ENCODE peak calls at places on chromosomes 4 and X, in four cellular contexts. Q, Z, P and J are unnamed samples.

GRCh38 chr4:3766791-3767561 is 791 bp downstream of the ADRA2C start:
- DNase-seq in Q (no peak), Z (no peak), P (peak; percentile 87), J (no peak)

GRCh38 chr4:23822181-23822580 is 67.7 kb downstream of the PPARGC1A start:
- DNase-seq in P (no peak), Q (no peak), Z (no peak), J (no peak)

GRCh38 chrX:111624169-111624568 is 56.8 kb upstream of the ALG13 start:
- DNase-seq in P (no peak), Z (no peak), Q (no peak), J (no peak)

GRCh38 chr4:77922158-77923094 is 59.8 kb downstream of the MRPL1 start:
- DNase-seq in P (no peak), Z (no peak), Q (no peak), J (no peak)

GRCh38 chr4:152346979-152347378 is 188.9 kb downstream of the FBXW7 start:
- DNase-seq in P (no peak), Z (no peak), Q (no peak), J (no peak)

GRCh38 chr4:6474053-6474568 is 1.7 kb upstream of the PPP2R2C start:
- DNase-seq in P (peak; percentile 62), Q (no peak), Z (no peak), J (peak; percentile 58)

GRCh38 chr4:24747234-24747975 is 48.0 kb upstream of the SOD3 start:
- DNase-seq in Z (no peak), Q (no peak), P (no peak), J (no peak)

GRCh38 chrX:8848921-8849320 is 47.7 kb upstream of the FAM9A start:
- DNase-seq in P (no peak), Z (no peak), Q (no peak), J (no peak)

GRCh38 chrX:48471504-48471903 is 1.4 kb upstream of the SLC38A5 start:
- DNase-seq in Z (no peak), P (no peak), Q (no peak), J (no peak)

GRCh38 chr4:38004062-38004461 is 43.9 kb downstream of the PTTG2 start:
- DNase-seq in Q (no peak), Z (no peak), P (no peak), J (no peak)

GRCh38 chr4:98166025-98166730 is 22.9 kb upstream of the STPG2 start:
- DNase-seq in P (no peak), Q (peak; percentile 30), Z (peak; percentile 64), J (no peak)

GRCh38 chrX:2299871-2300270 is 200.9 kb downstream of the DHRSX start:
- DNase-seq in Z (no peak), Q (no peak), P (no peak), J (no peak)

GRCh38 chrX:9048801-9049200 is 14.9 kb upstream of the FAM9B start:
- DNase-seq in P (no peak), Z (no peak), Q (no peak), J (no peak)

GRCh38 chrX:41043950-41044349 is 41.3 kb upstream of the USP9X start:
- DNase-seq in Q (no peak), P (no peak), Z (no peak), J (no peak)

GRCh38 chr4:14059006-14059405 is 431.5 kb upstream of the BOD1L1 start:
- DNase-seq in P (no peak), Q (no peak), Z (no peak), J (no peak)

GRCh38 chrX:130825509-130825908 is 77.5 kb downstream of the ENOX2 start:
- DNase-seq in Q (no peak), P (no peak), Z (no peak), J (no peak)

GRCh38 chrX:53039239-53039638 is 9.3 kb upstream of the GPR173 start:
- DNase-seq in Z (no peak), Q (no peak), P (no peak), J (no peak)

GRCh38 chr4:51960486-51960885 is 59.7 kb downstream of the LRRC66 start:
- DNase-seq in Z (no peak), Q (no peak), P (no peak), J (no peak)

GRCh38 chr4:178672512-178672911 is 1230.3 kb upstream of the AGA start:
- DNase-seq in P (no peak), Z (no peak), Q (no peak), J (no peak)

GRCh38 chr4:6749340-6750171 is 33.0 kb upstream of the KIAA0232 start:
- DNase-seq in Z (peak; percentile 75), Q (peak; percentile 83), P (no peak), J (no peak)

GRCh38 chr4:11589676-11590075 is 161.0 kb upstream of the HS3ST1 start:
- DNase-seq in Z (no peak), P (no peak), Q (no peak), J (no peak)

GRCh38 chrX:47229427-47229826 is 3.4 kb upstream of the USP11 start:
- DNase-seq in P (no peak), Z (no peak), Q (no peak), J (no peak)

GRCh38 chr4:146124023-146124680 is 51.4 kb upstream of the LSM6 start:
- DNase-seq in P (peak; percentile 72), Z (no peak), Q (no peak), J (no peak)

GRCh38 chr4:86218721-86219481 is 141.0 kb downstream of the MAPK10 start:
- DNase-seq in Q (no peak), Z (no peak), P (no peak), J (no peak)

GRCh38 chr4:60500860-60501259 is 699.3 kb upstream of the ADGRL3 start:
- DNase-seq in P (no peak), Q (no peak), Z (no peak), J (no peak)

GRCh38 chr4:108536577-108536976 is 83.8 kb upstream of the RPL34 start:
- DNase-seq in P (no peak), Q (no peak), Z (no peak), J (no peak)
- H3K4me1 ChIP-seq in P (no peaks in the 10 kb centered on the region), Q (no peaks in the 10 kb centered on the region), Z (peaks cover 3% of the 10 kb centered on the region), J (no peaks in the 10 kb centered on the region)

DNA sequence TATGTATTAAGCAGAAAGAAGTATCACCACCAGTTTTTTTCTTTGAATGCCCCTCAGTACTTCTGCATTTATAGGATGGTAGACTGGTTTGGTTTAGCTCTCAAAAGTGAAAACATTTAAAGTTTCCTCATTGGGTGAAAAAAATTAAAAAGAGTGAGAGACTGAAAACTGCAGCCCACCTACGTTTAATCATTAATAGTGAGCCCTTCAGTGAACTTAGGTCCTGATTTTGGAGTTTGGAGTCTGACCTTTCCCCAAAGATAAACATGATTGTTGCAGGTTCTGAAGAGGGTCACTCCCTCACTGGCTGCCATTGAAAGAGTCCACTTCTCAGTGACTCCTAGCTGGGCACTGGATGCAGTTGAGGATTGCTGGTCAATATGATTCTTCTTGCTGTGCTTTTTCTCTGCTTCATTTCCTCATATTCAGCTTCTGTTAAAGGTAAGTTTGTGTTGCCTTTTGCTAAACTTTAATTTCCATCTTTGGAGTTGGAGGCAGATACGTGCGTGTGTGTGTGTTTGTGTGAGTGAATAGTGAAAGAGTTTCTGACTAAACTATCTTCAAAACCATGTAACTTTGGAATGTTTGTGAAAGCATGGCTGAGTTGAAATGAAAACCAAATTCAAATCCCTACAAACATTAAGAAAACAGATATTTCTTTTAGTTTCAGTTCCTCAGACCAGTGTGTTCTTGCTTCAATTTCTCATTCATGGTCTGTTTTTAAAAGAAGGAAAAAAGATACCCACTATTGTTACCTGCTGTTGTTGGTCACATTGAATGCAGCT is at the start of gene MTTP:
- DNase-seq in P (no peak), Z (no peak), Q (no peak), J (no peak)
- H3K27ac ChIP-seq in P (no peak within 1 kb of the TSS), Z (no peak within 1 kb of the TSS), Q (peak within 1 kb of the TSS; percentile 57), J (peak within 1 kb of the TSS; percentile 42)

GRCh38 chr4:56691425-56691824 is 10.3 kb upstream of the HOPX start:
- DNase-seq in Z (no peak), Q (no peak), P (no peak), J (no peak)
- H3K4me1 ChIP-seq in Z (peaks cover 3% of the 10 kb centered on the region), Q (no peaks in the 10 kb centered on the region), P (no peaks in the 10 kb centered on the region), J (no peaks in the 10 kb centered on the region)

GRCh38 chr4:122747068-122747467 is 14.6 kb downstream of the BBS12 start:
- DNase-seq in P (no peak), Z (no peak), Q (no peak), J (no peak)

GRCh38 chr4:122746485-122746965 is 14.0 kb downstream of the BBS12 start:
- DNase-seq in Z (no peak), Q (no peak), P (no peak), J (no peak)

GRCh38 chr4:122749704-122750454 is 17.4 kb downstream of the BBS12 start:
- DNase-seq in Z (no peak), Q (no peak), P (no peak), J (no peak)

GRCh38 chr4:122744229-122744628 is 11.7 kb downstream of the BBS12 start:
- DNase-seq in P (no peak), Z (no peak), Q (no peak), J (no peak)

DNA sequence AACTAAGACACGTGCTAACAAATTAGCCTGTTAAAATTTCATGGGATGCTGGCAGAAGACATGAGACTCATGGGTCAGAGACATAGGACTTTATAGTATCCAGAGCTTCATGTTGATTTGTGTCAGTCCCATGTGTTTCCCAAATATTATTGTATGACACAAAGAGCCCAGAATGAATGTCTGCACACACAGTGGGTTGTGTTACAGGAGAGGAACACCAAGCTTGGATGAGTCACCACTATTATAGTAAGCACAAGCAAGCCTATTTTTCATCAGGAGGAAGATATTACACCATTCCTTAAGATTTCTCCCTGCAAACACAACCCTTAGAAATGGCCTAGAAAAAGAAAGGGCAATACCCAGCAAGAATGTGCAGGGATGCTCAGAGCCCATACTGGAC is 15.4 kb downstream of the BBS12 start:
- DNase-seq in P (no peak), Q (no peak), Z (no peak), J (no peak)
- H3K27ac ChIP-seq in P (no peak overlapping the region), Q (no peak overlapping the region), Z (no peak overlapping the region), J (no peak overlapping the region)

GRCh38 chr4:137531951-137532868 is at the start of gene PCDH18:
- DNase-seq in P (peak; percentile 91), Q (peak; percentile 84), Z (peak; percentile 88), J (peak; percentile 96)
- H3K4me1 ChIP-seq in P (peaks cover 13% of the 10 kb centered on the region), Q (peaks cover 4% of the 10 kb centered on the region), Z (no peaks in the 10 kb centered on the region), J (peaks cover 4% of the 10 kb centered on the region)

DNA sequence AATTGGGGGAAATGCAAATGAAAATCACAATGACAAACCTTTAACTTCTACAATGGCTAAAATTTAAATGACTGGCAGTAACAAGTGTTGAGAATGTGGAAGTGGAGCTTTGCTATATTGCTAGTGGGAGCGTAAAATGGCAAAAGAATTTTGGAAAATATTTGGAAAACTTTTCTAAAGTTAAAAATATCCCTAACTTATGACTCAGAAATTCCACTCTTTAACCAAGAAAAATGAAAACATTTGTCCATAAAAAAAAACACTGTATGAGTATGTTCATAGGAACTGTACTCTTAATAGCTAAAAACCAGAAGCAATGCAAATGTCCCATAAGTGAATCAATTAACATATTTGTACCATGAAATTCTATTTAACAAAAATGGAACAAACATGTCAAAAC is 3.6 kb downstream of the TBCK start:
- DNase-seq in Q (no peak), P (no peak), Z (no peak), J (no peak)
- H3K27ac ChIP-seq in Q (no peak overlapping the region), P (no peak overlapping the region), Z (no peak overlapping the region), J (peak overlapping the region; percentile 80)